ENCODE peak calls at places on chromosomes 16 and 17, in four cellular contexts. Q is stomach, B is epithelial cell of esophagus, P is K562. W is an unnamed sample.
A peak's percentile ranks its signal among the peaks of the same experiment; 100 is the strongest.

GRCh38 chr17:15886804-15887203 is 58.1 kb upstream of the ADORA2B start:
- DNase-seq in B (no peak), Q (no peak), P (no peak), W (no peak)

GRCh38 chr17:64384253-64385186 is 6.1 kb downstream of the PECAM1 start:
- DNase-seq in P (no peak), B (no peak), Q (peak; percentile 20), W (no peak)

GRCh38 chr16:75789237-75789636 is 62.9 kb upstream of the CPHXL start:
- DNase-seq in P (peak; percentile 61), Q (no peak), B (peak; percentile 61), W (peak; percentile 2)

GRCh38 chr17:30091166-30091670 is 25.4 kb upstream of the NSRP1 start:
- DNase-seq in B (no peak), P (no peak), Q (no peak), W (no peak)

GRCh38 chr16:58280146-58280845 is 14.5 kb downstream of the PRSS54 start:
- DNase-seq in B (peak; percentile 84), Q (no peak), P (no peak), W (no peak)

GRCh38 chr17:73630531-73630930 is 13.7 kb downstream of the SDK2 start:
- DNase-seq in B (no peak), Q (no peak), P (no peak), W (no peak)

GRCh38 chr17:27226611-27227234 is 67.2 kb upstream of the WSB1 start:
- DNase-seq in Q (no peak), P (no peak), B (peak; percentile 87), W (peak; percentile 16)

GRCh38 chr17:81832608-81833159 is 407 bp downstream of the MCRIP1 start:
- DNase-seq in B (peak; percentile 21), P (peak; percentile 47), Q (no peak), W (no peak)

GRCh38 chr17:47993964-47994363 is 23.1 kb downstream of the CDK5RAP3 start:
- DNase-seq in P (no peak), B (no peak), Q (no peak), W (no peak)

GRCh38 chr17:79630821-79631639 is 20.2 kb upstream of the RBFOX3 start:
- DNase-seq in Q (peak; percentile 11), B (no peak), P (no peak), W (no peak)

GRCh38 chr16:16145286-16145685 is 78.0 kb downstream of the ABCC6 start:
- DNase-seq in P (no peak), Q (no peak), B (no peak), W (no peak)

GRCh38 chr16:10031955-10032354 is 150.3 kb downstream of the GRIN2A start:
- DNase-seq in P (no peak), Q (no peak), B (no peak), W (no peak)

GRCh38 chr17:36850794-36851193 is 86.5 kb upstream of the LHX1 start:
- DNase-seq in P (peak; percentile 41), Q (no peak), B (peak; percentile 80), W (no peak)

GRCh38 chr17:66191607-66192377 is at the start of gene CEP112:
- DNase-seq in Q (peak; percentile 76), P (peak; percentile 78), B (peak; percentile 39), W (no peak)

GRCh38 chr17:78653382-78653781 is 76.2 kb upstream of the DNAH17 start:
- DNase-seq in P (no peak), Q (no peak), B (no peak), W (no peak)

GRCh38 chr16:24776486-24777220 is 47.2 kb downstream of the TNRC6A start:
- DNase-seq in B (no peak), Q (peak; percentile 43), P (no peak), W (no peak)

GRCh38 chr17:40097931-40098845 is 2.2 kb downstream of the NR1D1 start:
- DNase-seq in B (peak; percentile 92), P (peak; percentile 51), Q (peak; percentile 85), W (no peak)

GRCh38 chr17:78929908-78930775 is 5.0 kb upstream of the TIMP2 start:
- DNase-seq in B (no peak), Q (no peak), P (no peak), W (no peak)

GRCh38 chr17:51803161-51803560 is 355.4 kb downstream of the CA10 start:
- DNase-seq in Q (no peak), B (no peak), P (no peak), W (no peak)

GRCh38 chr17:16215965-16216316 is 607 bp upstream of the NCOR1 start:
- DNase-seq in P (peak; percentile 69), B (peak; percentile 53), Q (no peak), W (no peak)

GRCh38 chr16:56140645-56141044 is 50.6 kb upstream of the GNAO1 start:
- DNase-seq in B (no peak), P (no peak), Q (no peak), W (no peak)

GRCh38 chr17:4968166-4968915 is 724 bp upstream of the SPAG7 start:
- DNase-seq in B (peak; percentile 9), P (peak; percentile 16), Q (no peak), W (no peak)
- TF ChIP-seq CTCF in B (no peak), P (no peak), Q (no peak), W (no peak)

DNA sequence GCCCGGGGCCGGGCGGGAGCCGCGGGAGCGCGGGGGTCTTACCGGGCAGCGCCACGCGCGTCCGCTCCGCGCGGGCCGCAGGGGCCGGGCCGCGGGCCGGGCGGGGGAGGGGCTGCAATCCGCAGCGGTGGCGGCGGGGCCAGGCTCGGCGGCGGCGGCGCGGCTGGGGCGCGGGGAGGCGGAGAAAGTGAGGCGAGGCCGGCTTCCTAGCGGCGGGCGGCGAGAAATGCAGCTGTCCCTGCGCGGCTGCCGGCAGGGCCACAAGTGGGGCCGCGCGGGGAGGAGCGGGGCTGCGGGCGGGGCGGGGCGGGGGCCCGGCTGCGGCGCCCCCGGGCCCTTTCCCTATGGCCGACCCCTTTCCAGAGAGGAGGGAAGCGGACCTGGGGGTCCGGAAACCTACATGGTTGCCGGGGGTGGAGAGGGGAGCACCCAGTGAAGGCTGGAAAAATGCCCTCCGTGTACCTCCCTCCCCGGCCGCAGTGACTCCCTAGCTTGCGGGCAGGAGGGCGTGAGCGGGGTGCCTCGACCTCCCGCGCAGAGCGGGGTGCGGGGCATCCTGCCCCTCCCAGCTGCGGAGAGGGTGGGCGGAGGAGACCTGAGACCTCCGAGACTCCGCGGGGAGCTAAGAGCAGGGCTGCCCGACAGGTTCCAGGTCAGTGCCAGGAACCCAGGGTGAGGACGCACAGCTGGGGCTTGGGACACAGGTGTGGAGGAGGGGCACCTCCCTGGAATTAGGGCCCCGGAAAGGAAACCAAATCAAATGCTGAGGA is at the start of gene CUEDC1:
- DNase-seq in P (peak; percentile 77), B (peak; percentile 61), Q (peak; percentile 84), W (no peak)
- H3K4me3 ChIP-seq in P (peak within 1 kb of the TSS; percentile 55), B (peak within 1 kb of the TSS; percentile 44), Q (peak within 1 kb of the TSS; percentile 89), W (peak within 1 kb of the TSS; percentile 70)

DNA sequence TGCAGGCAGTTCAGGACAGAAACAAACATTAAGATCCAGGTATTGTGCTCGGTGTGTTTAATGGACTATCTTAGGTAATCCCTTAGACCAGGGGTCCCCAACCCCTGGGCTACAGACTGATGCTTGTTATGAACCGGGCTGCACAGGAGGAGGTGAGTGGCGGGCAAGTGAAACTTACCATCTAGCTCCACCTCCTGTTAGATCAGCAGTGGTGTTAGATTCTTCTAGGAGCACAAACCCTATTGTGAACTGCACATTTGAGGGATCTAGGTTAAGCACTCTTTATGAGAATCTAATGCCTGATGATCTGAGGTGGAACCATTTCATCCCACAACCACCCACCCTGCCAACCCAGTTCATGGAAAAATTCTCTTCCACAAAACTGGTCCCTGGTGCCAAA is 37.8 kb upstream of the ASIC2 start:
- DNase-seq in B (no peak), Q (no peak), P (no peak), W (no peak)
- TF ChIP-seq CTCF in B (no peak), Q (no peak), P (no peak), W (no peak)

DNA sequence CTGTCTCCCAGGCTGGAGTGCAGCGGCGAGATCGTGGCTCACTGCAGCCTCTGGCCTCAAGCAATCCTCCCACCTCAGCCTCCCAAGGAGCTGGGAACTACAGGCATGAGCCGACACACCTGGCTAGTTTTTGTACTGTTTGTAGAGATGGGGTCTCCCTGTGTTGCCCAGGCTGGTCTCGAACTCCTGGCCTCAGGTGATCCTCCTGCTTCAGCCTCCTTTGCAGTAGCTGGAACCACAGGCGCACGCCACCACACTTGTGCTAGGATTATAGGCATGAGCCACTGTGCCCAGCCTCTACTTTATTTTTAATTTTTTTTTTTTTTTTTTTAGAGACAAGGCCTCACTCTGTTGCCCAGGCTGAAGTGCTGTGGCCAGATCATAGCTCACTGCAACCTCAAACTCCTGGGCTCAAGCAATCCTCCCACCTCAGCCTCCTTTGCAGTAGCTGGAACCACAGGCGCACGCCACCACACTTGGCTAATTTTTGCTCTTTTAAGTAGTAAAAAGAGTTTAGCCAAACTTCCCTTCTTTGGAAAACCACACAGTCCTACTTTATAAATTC is 4.4 kb downstream of the NTAN1 start:
- DNase-seq in B (no peak), P (no peak), Q (no peak), W (no peak)
- H3K4me3 ChIP-seq in B (no peak overlapping the region), P (no peak overlapping the region), Q (no peak overlapping the region), W (no peak overlapping the region)

GRCh38 chr17:80790021-80790765 is 201.4 kb upstream of the CHMP6 start:
- DNase-seq in P (no peak), Q (no peak), B (no peak), W (no peak)
- TF ChIP-seq CTCF in P (no peak), Q (no peak), B (no peak), W (no peak)

GRCh38 chr17:1711804-1712203 is 1.6 kb upstream of the TLCD2 start:
- DNase-seq in B (no peak), P (no peak), Q (no peak), W (no peak)

GRCh38 chr17:1710807-1711553 is 803 bp upstream of the TLCD2 start:
- DNase-seq in Q (no peak), P (no peak), B (peak; percentile 47), W (no peak)

GRCh38 chr17:1709971-1710806 is at the start of gene TLCD2:
- DNase-seq in Q (peak; percentile 80), B (peak; percentile 77), P (peak; percentile 65), W (no peak)

GRCh38 chr17:1707107-1707506 is 3.1 kb downstream of the TLCD2 start:
- DNase-seq in B (no peak), Q (no peak), P (no peak), W (no peak)

DNA sequence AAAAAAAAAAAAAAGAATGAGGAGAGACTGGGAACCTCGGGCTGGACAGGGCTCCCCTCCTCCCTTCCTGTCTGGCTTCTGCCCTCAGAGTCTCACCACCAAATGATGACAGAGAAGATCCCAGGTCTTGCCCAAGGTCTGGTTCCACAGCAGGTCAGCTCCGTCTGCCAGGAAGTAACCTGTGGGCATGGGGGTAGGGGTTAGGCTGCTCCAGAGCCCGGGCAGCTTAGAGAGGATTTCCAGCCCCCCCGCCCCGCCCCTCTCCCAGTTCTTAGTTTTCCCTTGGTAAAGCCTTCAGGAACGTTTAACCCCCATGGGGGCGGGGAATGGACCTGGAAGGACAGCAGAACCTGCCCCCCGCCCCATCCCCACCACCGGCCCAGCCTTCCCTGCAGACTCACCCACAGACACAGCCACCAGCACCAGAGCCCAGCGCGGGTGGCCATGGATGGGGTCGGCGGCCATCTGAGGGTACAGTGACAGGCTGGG is 730 bp downstream of the TLCD2 start:
- DNase-seq in P (no peak), Q (no peak), B (no peak), W (no peak)
- H3K4me3 ChIP-seq in P (no peak overlapping the region), Q (peak overlapping the region; percentile 59), B (peak overlapping the region; percentile 51), W (peak overlapping the region; percentile 63)